ENCODE peak calls at places on chromosomes 3 and 15, in nine cellular contexts. X, S, J, Z, V, I, R, T and D are unnamed samples. For H3K4me1, the result is how much of the 10 kb centered on the place peaks cover.

GRCh38 chr3:162525791-162526190 is 1029.2 kb downstream of the OTOL1 start:
- DNase-seq in X (no peak), S (no peak), J (no peak), Z (no peak), V (no peak), I (no peak), R (no peak), T (no peak), D (no peak)

GRCh38 chr3:181623924-181624694 is 87.6 kb upstream of the SOX2 start:
- DNase-seq in X (no peak), S (no peak), J (no peak), Z (no peak), V (no peak), I (no peak), R (no peak), T (no peak), D (no peak)

GRCh38 chr3:8610961-8611360 is 33.6 kb downstream of the SSUH2 start:
- DNase-seq in X (no peak), S (no peak), J (no peak), Z (no peak), V (no peak), I (no peak), R (no peak), T (no peak), D (no peak)

GRCh38 chr15:97443101-97443500 is 517.4 kb upstream of the ARRDC4 start:
- DNase-seq in X (no peak), S (no peak), J (no peak), Z (no peak), V (no peak), I (no peak), R (no peak), T (no peak), D (no peak)

GRCh38 chr3:153315781-153316180 is 153.8 kb downstream of the RAP2B start:
- DNase-seq in X (no peak), S (no peak), J (no peak), Z (no peak), V (no peak), I (no peak), R (no peak), T (no peak), D (no peak)

GRCh38 chr3:52171577-52172261 is 17.5 kb upstream of the POC1A start:
- DNase-seq in X (peak), S (no peak), J (no peak), Z (no peak), V (no peak), I (no peak), R (no peak), T (no peak), D (no peak)

GRCh38 chr3:178703268-178703975 is 167.2 kb downstream of the KCNMB2 start:
- DNase-seq in X (no peak), S (no peak), J (no peak), Z (no peak), V (no peak), I (no peak), R (no peak), T (no peak), D (no peak)

GRCh38 chr15:39357478-39358268 is 223.2 kb upstream of the THBS1 start:
- DNase-seq in X (no peak), S (no peak), J (no peak), Z (no peak), V (no peak), I (no peak), R (no peak), T (no peak), D (no peak)

GRCh38 chr3:102031834-102032233 is 182.5 kb downstream of the NFKBIZ start:
- DNase-seq in X (no peak), S (no peak), J (no peak), Z (no peak), V (no peak), I (no peak), R (no peak), T (no peak), D (no peak)

GRCh38 chr15:90956551-90957104 is 1.9 kb downstream of the RCCD1 start:
- DNase-seq in X (peak), S (peak), J (peak), Z (peak), V (peak), I (peak), R (peak), T (peak), D (peak)

DNA sequence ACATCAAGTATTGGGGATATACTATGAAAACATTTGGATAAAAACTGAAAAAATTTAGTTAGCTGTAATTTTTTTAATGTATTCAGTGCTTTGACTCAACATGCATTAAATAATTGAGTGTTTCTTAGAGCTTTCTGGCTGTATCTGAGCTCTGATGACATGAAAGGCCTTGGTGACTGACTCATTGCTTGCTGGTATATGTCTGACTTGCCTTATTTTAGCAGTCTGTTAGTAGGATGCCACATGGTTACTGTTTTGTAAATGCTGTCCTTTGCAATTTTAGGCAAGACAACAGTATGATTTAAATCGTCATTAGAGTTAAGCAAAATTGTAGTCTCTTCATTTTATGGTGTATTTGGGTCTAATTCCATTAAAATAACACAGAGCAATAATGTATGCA is 199.2 kb downstream of the GHSR start:
- DNase-seq in X (no peak), S (no peak), J (no peak), Z (no peak), V (no peak), I (no peak), R (no peak), T (no peak), D (no peak)
- H3K27ac ChIP-seq in X (no peak), S (no peak), J (no peak), Z (no peak), V (no peak), I (no peak), R (no peak), T (no peak), D (no peak)

GRCh38 chr3:13066236-13066635 is 7.0 kb downstream of the IQSEC1 start:
- DNase-seq in X (no peak), S (no peak), J (no peak), Z (no peak), V (no peak), I (no peak), R (no peak), T (no peak), D (no peak)
- H3K4me1 ChIP-seq in X (half or more), S (under half), J (under half), Z (under half), V (under half), I (under half), R (under half), T (under half), D (under half)

GRCh38 chr3:111861396-111861795 is 2.3 kb downstream of the PHLDB2 start:
- DNase-seq in X (no peak), S (peak), J (no peak), Z (peak), V (no peak), I (no peak), R (no peak), T (no peak), D (no peak)
- H3K4me3 ChIP-seq in X (peak), S (peak), J (peak), Z (peak), V (no peak), I (peak), R (no peak), T (peak), D (no peak)

GRCh38 chr3:196141052-196141865 is 59.4 kb upstream of the TFRC start:
- DNase-seq in X (no peak), S (no peak), J (no peak), Z (no peak), V (no peak), I (no peak), R (no peak), T (no peak), D (no peak)
- H3K27ac ChIP-seq in X (no peak), S (no peak), J (no peak), Z (no peak), V (peak), I (no peak), R (no peak), T (no peak), D (no peak)

GRCh38 chr3:157092219-157092618 is 67.7 kb downstream of the CCNL1 start:
- DNase-seq in X (peak), S (no peak), J (no peak), Z (no peak), V (no peak), I (no peak), R (no peak), T (no peak), D (no peak)
- H3K4me1 ChIP-seq in X (under half), S (half or more), J (under half), Z (half or more), V (under half), I (under half), R (under half), T (under half), D (under half)

DNA sequence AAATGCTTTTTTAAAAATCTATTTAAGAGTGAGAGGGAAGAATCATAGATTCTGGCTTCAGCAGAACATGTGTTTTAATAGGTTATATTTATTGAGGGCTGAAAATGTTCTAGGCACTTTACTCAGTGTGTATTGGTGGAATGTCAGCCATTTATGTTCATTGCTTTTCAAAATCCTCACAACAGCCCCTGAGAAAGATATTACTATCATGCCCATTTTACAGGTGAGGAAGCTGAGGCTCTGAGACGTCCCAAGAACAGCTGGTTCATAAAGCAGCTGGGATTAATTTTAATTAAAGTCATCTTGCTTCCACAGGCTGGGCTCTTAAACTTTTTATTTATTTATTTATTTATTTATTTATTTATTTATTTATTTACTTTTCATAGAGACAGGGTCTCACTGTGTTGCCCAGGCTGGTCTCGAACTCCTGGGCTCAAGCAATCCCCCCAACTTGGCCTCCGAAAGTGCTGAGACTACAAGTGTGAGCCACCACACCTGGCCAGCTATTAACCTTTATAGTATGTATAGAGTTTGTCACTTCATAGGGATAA is 364.6 kb downstream of the SHQ1 start:
- DNase-seq in X (no peak), S (no peak), J (no peak), Z (no peak), V (no peak), I (no peak), R (no peak), T (no peak), D (no peak)
- H3K4me3 ChIP-seq in X (no peak), S (peak), J (peak), Z (no peak), V (no peak), I (no peak), R (no peak), T (peak), D (peak)

GRCh38 chr3:112117415-112117814 is 15.6 kb downstream of the GCSAM start:
- DNase-seq in X (no peak), S (no peak), J (no peak), Z (no peak), V (no peak), I (no peak), R (no peak), T (no peak), D (no peak)

GRCh38 chr3:112120485-112120836 is 12.6 kb downstream of the GCSAM start:
- DNase-seq in X (no peak), S (no peak), J (no peak), Z (no peak), V (no peak), I (no peak), R (no peak), T (no peak), D (peak)

GRCh38 chr3:112117826-112118571 is 15.0 kb downstream of the GCSAM start:
- DNase-seq in X (peak), S (peak), J (peak), Z (no peak), V (no peak), I (peak), R (no peak), T (no peak), D (no peak)

GRCh38 chr3:112121577-112122547 is 11.2 kb downstream of the GCSAM start:
- DNase-seq in X (no peak), S (no peak), J (no peak), Z (no peak), V (no peak), I (no peak), R (no peak), T (no peak), D (no peak)

GRCh38 chr3:112119686-112120484 is 13.2 kb downstream of the GCSAM start:
- DNase-seq in X (no peak), S (no peak), J (no peak), Z (no peak), V (no peak), I (no peak), R (no peak), T (no peak), D (no peak)
- H3K27ac ChIP-seq in X (peak), S (no peak), J (no peak), Z (no peak), V (no peak), I (no peak), R (no peak), T (no peak), D (peak)

GRCh38 chr3:48596676-48597407 is 1.7 kb upstream of the COL7A1 start:
- DNase-seq in X (no peak), S (no peak), J (no peak), Z (no peak), V (no peak), I (no peak), R (no peak), T (no peak), D (no peak)

GRCh38 chr3:48594431-48595049 is 589 bp downstream of the COL7A1 start:
- DNase-seq in X (no peak), S (no peak), J (no peak), Z (no peak), V (no peak), I (peak), R (no peak), T (no peak), D (no peak)

GRCh38 chr3:48595526-48596121 is 495 bp upstream of the COL7A1 start:
- DNase-seq in X (no peak), S (peak), J (no peak), Z (no peak), V (no peak), I (peak), R (no peak), T (peak), D (no peak)

GRCh38 chr3:48596157-48596556 is 1.0 kb upstream of the COL7A1 start:
- DNase-seq in X (no peak), S (no peak), J (no peak), Z (no peak), V (no peak), I (no peak), R (no peak), T (no peak), D (no peak)

DNA sequence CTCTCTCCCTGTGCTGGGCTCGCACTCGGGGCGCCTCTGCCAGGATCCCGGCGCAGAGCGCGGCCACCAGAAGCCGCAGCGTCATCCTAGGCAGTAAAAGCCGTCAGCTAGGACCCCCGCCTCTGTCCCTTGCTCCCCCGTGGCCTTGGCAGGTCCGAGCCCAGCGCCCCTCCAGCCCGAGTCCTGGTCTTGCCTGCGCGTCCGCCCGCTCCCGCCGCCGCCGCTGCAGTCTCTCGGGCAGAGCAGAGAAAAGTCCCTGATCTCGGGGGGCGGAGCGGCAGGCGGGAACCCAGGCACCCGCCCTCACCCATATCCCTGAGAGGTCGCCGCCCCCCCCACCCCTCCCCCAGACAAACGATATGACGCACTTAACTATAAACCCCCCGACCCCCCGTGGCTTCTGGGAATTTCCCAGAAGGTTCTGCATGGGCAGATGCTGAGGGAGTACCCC is at the start of gene COL7A1:
- DNase-seq in X (no peak), S (no peak), J (no peak), Z (no peak), V (no peak), I (peak), R (no peak), T (no peak), D (no peak)
- H3K4me1 ChIP-seq in X (under half), S (half or more), J (half or more), Z (half or more), V (under half), I (under half), R (under half), T (under half), D (under half)

GRCh38 chr15:99925661-99926461 is 192.6 kb upstream of the LYSMD4 start:
- DNase-seq in X (peak), S (peak), J (peak), Z (peak), V (peak), I (peak), R (peak), T (peak), D (peak)
- H3K4me3 ChIP-seq in X (peak), S (peak), J (peak), Z (peak), V (peak), I (peak), R (peak), T (peak), D (peak)

DNA sequence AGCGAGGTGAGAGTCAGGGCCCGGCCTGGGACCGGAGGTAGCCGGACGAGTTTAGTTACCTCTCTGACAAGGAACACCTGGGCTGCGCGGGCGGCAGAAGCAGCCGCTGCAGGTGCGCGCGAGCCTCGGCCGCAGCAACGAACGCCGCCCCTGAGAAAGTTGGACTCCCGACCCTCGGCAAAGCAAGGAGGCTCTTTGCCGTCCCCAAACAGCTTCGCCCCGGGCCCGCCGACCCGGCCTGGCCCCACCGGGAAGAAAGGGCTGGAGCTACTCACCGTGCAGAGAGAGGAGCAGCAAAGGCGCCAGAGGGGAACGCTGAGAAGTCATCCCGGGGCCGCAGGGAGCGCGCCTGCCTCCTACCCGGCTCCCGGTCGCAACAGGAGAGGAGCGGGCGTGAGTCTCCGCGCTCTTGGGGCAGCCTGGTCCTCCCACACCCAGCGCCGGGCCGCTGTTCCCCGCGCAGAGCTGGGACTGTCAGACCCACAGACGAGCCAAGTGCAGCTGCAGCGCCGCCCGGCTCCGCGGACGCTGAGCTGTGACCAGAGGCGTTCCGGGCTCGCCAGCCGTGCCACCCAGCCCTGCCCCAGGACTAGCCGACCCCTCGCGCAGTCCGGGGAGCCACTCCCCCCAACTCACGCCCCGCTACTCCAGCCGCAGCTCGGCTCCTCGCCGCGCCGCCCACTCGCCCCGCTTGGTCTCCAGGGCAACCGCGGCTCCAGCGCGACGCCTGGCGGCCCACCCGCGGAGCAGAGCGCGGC is at the start of gene IGSF11:
- DNase-seq in X (peak), S (peak), J (peak), Z (peak), V (peak), I (peak), R (peak), T (peak), D (peak)
- H3K27ac ChIP-seq in X (no peak), S (no peak), J (no peak), Z (no peak), V (no peak), I (no peak), R (peak), T (peak), D (no peak)